ENCODE peak calls at places on chromosomes 2 and 18, in eight cellular contexts. One of them, this sample, is unnamed.
A peak's percentile ranks its signal among the peaks of the same experiment; 100 is the strongest.

GRCh38 chr2:206211657-206212255 is 52.1 kb downstream of the EEF1B2 start:
- DNase-seq in left ventricle myocardium inferior: no peak
- DNase-seq in stomach: no peak
- DNase-seq in heart right ventricle: no peak
- DNase-seq in naive thymus-derived CD4-positive, alpha-beta T cell: no peak
- DNase-seq in transverse colon: no peak
- DNase-seq in cardiac muscle cell: peak; percentile 63
- DNase-seq in Panc1: no peak
- DNase-seq in this sample: no peak

GRCh38 chr2:216163518-216163917 is 54.4 kb downstream of the XRCC5 start:
- DNase-seq in stomach: no peak
- DNase-seq in left ventricle myocardium inferior: no peak
- DNase-seq in heart right ventricle: no peak
- DNase-seq in transverse colon: no peak
- DNase-seq in naive thymus-derived CD4-positive, alpha-beta T cell: no peak
- DNase-seq in cardiac muscle cell: peak; percentile 32
- DNase-seq in Panc1: no peak
- DNase-seq in this sample: no peak

GRCh38 chr18:59051470-59052165 is 88.1 kb upstream of the SEC11C start:
- DNase-seq in stomach: no peak
- DNase-seq in Panc1: no peak
- DNase-seq in heart right ventricle: no peak
- DNase-seq in left ventricle myocardium inferior: no peak
- DNase-seq in naive thymus-derived CD4-positive, alpha-beta T cell: no peak
- DNase-seq in transverse colon: no peak
- DNase-seq in cardiac muscle cell: peak; percentile 47
- DNase-seq in this sample: no peak

GRCh38 chr2:26988165-26988879 is 17.9 kb downstream of the MAPRE3 start:
- DNase-seq in transverse colon: no peak
- DNase-seq in stomach: no peak
- DNase-seq in Panc1: no peak
- DNase-seq in left ventricle myocardium inferior: no peak
- DNase-seq in heart right ventricle: no peak
- DNase-seq in naive thymus-derived CD4-positive, alpha-beta T cell: no peak
- DNase-seq in cardiac muscle cell: peak; percentile 83
- DNase-seq in this sample: no peak

GRCh38 chr2:74440378-74441110 is 1.2 kb downstream of the RTKN start:
- DNase-seq in transverse colon: peak; percentile 89
- DNase-seq in heart right ventricle: peak; percentile 92
- DNase-seq in left ventricle myocardium inferior: peak; percentile 91
- DNase-seq in stomach: peak; percentile 85
- DNase-seq in cardiac muscle cell: peak; percentile 90
- DNase-seq in Panc1: no peak
- DNase-seq in naive thymus-derived CD4-positive, alpha-beta T cell: no peak
- DNase-seq in this sample: peak; percentile 92

GRCh38 chr2:205107810-205108209 is 562.5 kb downstream of the PARD3B start:
- DNase-seq in heart right ventricle: no peak
- DNase-seq in transverse colon: no peak
- DNase-seq in Panc1: no peak
- DNase-seq in cardiac muscle cell: no peak
- DNase-seq in naive thymus-derived CD4-positive, alpha-beta T cell: no peak
- DNase-seq in stomach: no peak
- DNase-seq in left ventricle myocardium inferior: no peak
- DNase-seq in this sample: no peak

GRCh38 chr2:172925600-172925999 is 150.0 kb upstream of the MAP3K20 start:
- DNase-seq in stomach: no peak
- DNase-seq in cardiac muscle cell: no peak
- DNase-seq in Panc1: no peak
- DNase-seq in heart right ventricle: no peak
- DNase-seq in naive thymus-derived CD4-positive, alpha-beta T cell: no peak
- DNase-seq in transverse colon: no peak
- DNase-seq in left ventricle myocardium inferior: no peak
- DNase-seq in this sample: no peak

GRCh38 chr2:54083440-54083839 is 32.0 kb upstream of the ACYP2 start:
- DNase-seq in Panc1: no peak
- DNase-seq in transverse colon: no peak
- DNase-seq in heart right ventricle: no peak
- DNase-seq in cardiac muscle cell: peak; percentile 7
- DNase-seq in left ventricle myocardium inferior: no peak
- DNase-seq in stomach: no peak
- DNase-seq in naive thymus-derived CD4-positive, alpha-beta T cell: no peak
- DNase-seq in this sample: no peak

GRCh38 chr2:104853926-104854506 is at the start of gene POU3F3:
- DNase-seq in heart right ventricle: peak; percentile 51
- DNase-seq in left ventricle myocardium inferior: peak; percentile 53
- DNase-seq in stomach: no peak
- DNase-seq in naive thymus-derived CD4-positive, alpha-beta T cell: peak; percentile 21
- DNase-seq in transverse colon: peak; percentile 66
- DNase-seq in Panc1: no peak
- DNase-seq in cardiac muscle cell: peak; percentile 23
- DNase-seq in this sample: peak; percentile 69

GRCh38 chr2:103809390-103809789 is 1044.5 kb upstream of the POU3F3 start:
- DNase-seq in Panc1: no peak
- DNase-seq in left ventricle myocardium inferior: no peak
- DNase-seq in heart right ventricle: no peak
- DNase-seq in stomach: no peak
- DNase-seq in cardiac muscle cell: no peak
- DNase-seq in transverse colon: no peak
- DNase-seq in naive thymus-derived CD4-positive, alpha-beta T cell: no peak
- DNase-seq in this sample: no peak

GRCh38 chr2:10536569-10537133 is 88.5 kb upstream of the ODC1 start:
- DNase-seq in heart right ventricle: no peak
- DNase-seq in naive thymus-derived CD4-positive, alpha-beta T cell: no peak
- DNase-seq in Panc1: peak; percentile 83
- DNase-seq in stomach: no peak
- DNase-seq in cardiac muscle cell: no peak
- DNase-seq in left ventricle myocardium inferior: no peak
- DNase-seq in transverse colon: no peak
- DNase-seq in this sample: no peak

GRCh38 chr2:155368934-155369333 is 670.4 kb downstream of the KCNJ3 start:
- DNase-seq in naive thymus-derived CD4-positive, alpha-beta T cell: no peak
- DNase-seq in Panc1: no peak
- DNase-seq in cardiac muscle cell: peak; percentile 20
- DNase-seq in transverse colon: no peak
- DNase-seq in heart right ventricle: no peak
- DNase-seq in left ventricle myocardium inferior: no peak
- DNase-seq in stomach: no peak
- DNase-seq in this sample: no peak

GRCh38 chr18:70411307-70411706 is 122.5 kb downstream of the SOCS6 start:
- DNase-seq in stomach: no peak
- DNase-seq in heart right ventricle: no peak
- DNase-seq in left ventricle myocardium inferior: no peak
- DNase-seq in Panc1: no peak
- DNase-seq in cardiac muscle cell: no peak
- DNase-seq in naive thymus-derived CD4-positive, alpha-beta T cell: no peak
- DNase-seq in transverse colon: no peak
- DNase-seq in this sample: no peak

GRCh38 chr18:21255211-21255610 is 13.2 kb downstream of the GREB1L start:
- DNase-seq in transverse colon: no peak
- DNase-seq in stomach: no peak
- DNase-seq in naive thymus-derived CD4-positive, alpha-beta T cell: no peak
- DNase-seq in Panc1: no peak
- DNase-seq in heart right ventricle: no peak
- DNase-seq in cardiac muscle cell: no peak
- DNase-seq in left ventricle myocardium inferior: no peak
- DNase-seq in this sample: no peak
- H3K27ac ChIP-seq in transverse colon: no peak overlapping the region
- H3K27ac ChIP-seq in stomach: no peak overlapping the region
- H3K27ac ChIP-seq in naive thymus-derived CD4-positive, alpha-beta T cell: no peak overlapping the region
- H3K27ac ChIP-seq in Panc1: no peak overlapping the region
- H3K27ac ChIP-seq in heart right ventricle: no peak overlapping the region
- H3K27ac ChIP-seq in cardiac muscle cell: no peak overlapping the region
- H3K27ac ChIP-seq in left ventricle myocardium inferior: no peak overlapping the region
- H3K27ac ChIP-seq in this sample: no peak overlapping the region

GRCh38 chr18:35267809-35268208 is 22.2 kb downstream of the ZSCAN30 start:
- DNase-seq in heart right ventricle: peak; percentile 35
- DNase-seq in cardiac muscle cell: no peak
- DNase-seq in transverse colon: peak; percentile 26
- DNase-seq in Panc1: no peak
- DNase-seq in left ventricle myocardium inferior: peak; percentile 33
- DNase-seq in naive thymus-derived CD4-positive, alpha-beta T cell: no peak
- DNase-seq in stomach: no peak
- DNase-seq in this sample: peak; percentile 64

GRCh38 chr18:35271656-35272055 is 18.4 kb downstream of the ZSCAN30 start:
- DNase-seq in cardiac muscle cell: no peak
- DNase-seq in stomach: no peak
- DNase-seq in left ventricle myocardium inferior: no peak
- DNase-seq in naive thymus-derived CD4-positive, alpha-beta T cell: no peak
- DNase-seq in Panc1: no peak
- DNase-seq in transverse colon: no peak
- DNase-seq in heart right ventricle: no peak
- DNase-seq in this sample: no peak

GRCh38 chr18:35264409-35264808 is 23.6 kb downstream of the ZNF397 start:
- DNase-seq in Panc1: no peak
- DNase-seq in transverse colon: no peak
- DNase-seq in stomach: no peak
- DNase-seq in cardiac muscle cell: no peak
- DNase-seq in naive thymus-derived CD4-positive, alpha-beta T cell: no peak
- DNase-seq in left ventricle myocardium inferior: no peak
- DNase-seq in heart right ventricle: no peak
- DNase-seq in this sample: no peak

GRCh38 chr18:35267161-35267651 is 22.8 kb downstream of the ZSCAN30 start:
- DNase-seq in cardiac muscle cell: peak; percentile 83
- DNase-seq in transverse colon: peak; percentile 80
- DNase-seq in stomach: peak; percentile 80
- DNase-seq in heart right ventricle: peak; percentile 85
- DNase-seq in left ventricle myocardium inferior: peak; percentile 85
- DNase-seq in Panc1: no peak
- DNase-seq in naive thymus-derived CD4-positive, alpha-beta T cell: peak; percentile 54
- DNase-seq in this sample: peak; percentile 90

DNA sequence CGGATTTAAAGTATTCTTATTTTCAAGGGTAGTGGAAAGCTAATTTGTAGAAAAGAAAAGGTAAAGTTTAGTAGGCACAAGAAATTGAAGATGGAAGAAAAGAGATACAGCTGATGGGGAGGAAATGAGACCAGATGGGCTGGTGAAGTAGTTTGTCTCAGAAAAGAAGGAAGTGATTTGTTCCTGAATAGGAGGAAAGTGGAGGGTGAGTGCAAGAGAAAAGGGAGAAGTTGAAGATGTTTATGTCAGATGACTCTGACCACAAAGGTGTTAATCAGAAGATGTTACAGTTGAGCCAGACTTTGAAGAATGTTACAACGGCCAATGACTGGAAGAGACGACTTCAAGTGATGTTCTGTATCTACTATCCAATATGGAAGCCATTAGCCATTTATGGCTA is 21.2 kb downstream of the ZSCAN30 start:
- DNase-seq in transverse colon: no peak
- DNase-seq in heart right ventricle: no peak
- DNase-seq in Panc1: no peak
- DNase-seq in cardiac muscle cell: no peak
- DNase-seq in stomach: no peak
- DNase-seq in left ventricle myocardium inferior: no peak
- DNase-seq in naive thymus-derived CD4-positive, alpha-beta T cell: no peak
- DNase-seq in this sample: no peak
- H3K9me3 ChIP-seq in transverse colon: no peaks in the 10 kb centered on the region
- H3K9me3 ChIP-seq in heart right ventricle: no peaks in the 10 kb centered on the region
- H3K9me3 ChIP-seq in Panc1: peaks cover 6% of the 10 kb centered on the region
- H3K9me3 ChIP-seq in cardiac muscle cell: no peaks in the 10 kb centered on the region
- H3K9me3 ChIP-seq in stomach: peaks cover 8% of the 10 kb centered on the region
- H3K9me3 ChIP-seq in left ventricle myocardium inferior: peaks cover 8% of the 10 kb centered on the region
- H3K9me3 ChIP-seq in naive thymus-derived CD4-positive, alpha-beta T cell: no peaks in the 10 kb centered on the region
- H3K9me3 ChIP-seq in this sample: no peaks in the 10 kb centered on the region

DNA sequence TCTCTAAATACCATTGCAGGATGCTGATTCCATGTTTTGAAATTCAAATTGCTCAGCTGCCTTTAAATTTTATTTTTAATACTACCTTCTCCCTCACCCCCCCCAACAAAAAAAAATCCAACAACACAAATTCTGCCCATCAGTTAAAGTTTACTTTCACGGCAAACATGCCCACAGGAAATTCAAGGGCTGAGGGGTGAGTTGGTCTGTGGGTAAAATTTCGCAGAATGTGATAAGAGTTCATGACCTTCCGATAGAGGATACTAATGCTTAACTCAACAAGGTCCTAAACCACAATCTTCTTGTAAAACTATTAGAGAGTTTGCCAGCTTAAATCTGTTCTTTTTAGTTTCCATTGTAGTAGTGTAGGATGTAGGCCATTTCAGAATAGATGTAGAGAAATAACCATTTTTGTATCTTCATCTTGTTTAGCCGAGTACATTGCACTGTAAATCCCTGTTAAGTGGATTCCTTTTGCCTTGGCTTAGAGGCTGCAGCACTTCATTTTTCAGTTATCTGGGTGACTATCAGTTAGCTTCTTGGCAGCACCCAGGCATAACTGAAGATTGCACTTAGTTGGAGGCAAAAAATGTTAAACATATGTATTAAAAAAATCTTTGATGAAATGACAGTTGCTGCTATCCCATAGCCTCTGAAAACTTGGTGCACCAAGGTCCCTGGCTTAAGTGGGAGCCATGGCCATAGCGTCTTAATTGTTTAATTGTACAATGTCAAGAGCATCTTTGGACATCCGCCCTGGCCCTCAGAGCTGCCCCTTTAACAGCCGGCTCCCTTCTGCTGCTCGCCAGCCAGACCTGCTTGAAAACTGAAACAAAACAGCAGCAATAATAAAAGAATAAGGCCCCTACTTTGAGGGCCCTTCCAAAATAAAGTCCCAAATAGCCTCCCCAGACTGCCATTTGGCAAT is 232.4 kb downstream of the HAUS1 start:
- DNase-seq in heart right ventricle: no peak
- DNase-seq in transverse colon: no peak
- DNase-seq in cardiac muscle cell: peak; percentile 21
- DNase-seq in left ventricle myocardium inferior: no peak
- DNase-seq in naive thymus-derived CD4-positive, alpha-beta T cell: no peak
- DNase-seq in stomach: no peak
- DNase-seq in Panc1: no peak
- DNase-seq in this sample: peak; percentile 27
- H3K4me1 ChIP-seq in heart right ventricle: peaks cover 51% of the 10 kb centered on the region
- H3K4me1 ChIP-seq in transverse colon: no peaks in the 10 kb centered on the region
- H3K4me1 ChIP-seq in cardiac muscle cell: peaks cover 49% of the 10 kb centered on the region
- H3K4me1 ChIP-seq in left ventricle myocardium inferior: peaks cover 73% of the 10 kb centered on the region
- H3K4me1 ChIP-seq in naive thymus-derived CD4-positive, alpha-beta T cell: no peaks in the 10 kb centered on the region
- H3K4me1 ChIP-seq in stomach: peaks cover 39% of the 10 kb centered on the region
- H3K4me1 ChIP-seq in Panc1: no peaks in the 10 kb centered on the region
- H3K4me1 ChIP-seq in this sample: peaks cover 13% of the 10 kb centered on the region

GRCh38 chr18:51107594-51108305 is 77.7 kb downstream of the SMAD4 start:
- DNase-seq in heart right ventricle: no peak
- DNase-seq in Panc1: no peak
- DNase-seq in naive thymus-derived CD4-positive, alpha-beta T cell: no peak
- DNase-seq in left ventricle myocardium inferior: no peak
- DNase-seq in cardiac muscle cell: no peak
- DNase-seq in transverse colon: no peak
- DNase-seq in stomach: no peak
- DNase-seq in this sample: no peak
- H3K27ac ChIP-seq in heart right ventricle: no peak overlapping the region
- H3K27ac ChIP-seq in Panc1: no peak overlapping the region
- H3K27ac ChIP-seq in naive thymus-derived CD4-positive, alpha-beta T cell: no peak overlapping the region
- H3K27ac ChIP-seq in left ventricle myocardium inferior: no peak overlapping the region
- H3K27ac ChIP-seq in cardiac muscle cell: no peak overlapping the region
- H3K27ac ChIP-seq in transverse colon: no peak overlapping the region
- H3K27ac ChIP-seq in stomach: no peak overlapping the region
- H3K27ac ChIP-seq in this sample: no peak overlapping the region